ENCODE peak calls at places on chromosome 9, in six cellular contexts. Z, D, R, G, H and V are unnamed samples.

GRCh38 chr9:33467526-33467925 is 6.2 kb downstream of the NOL6 start:
- DNase-seq in R (no peak), H (no peak), G (no peak), D (no peak), Z (no peak), V (no peak)

GRCh38 chr9:106862115-106862945 is 636 bp upstream of the ZNF462 start:
- DNase-seq in R (peak), Z (peak), G (peak), D (no peak), H (no peak), V (no peak)

GRCh38 chr9:132201780-132202703 is 40.2 kb downstream of the NTNG2 start:
- DNase-seq in D (no peak), G (peak), H (no peak), R (no peak), Z (peak), V (no peak)

GRCh38 chr9:124040935-124041816 is 29.6 kb downstream of the LHX2 start:
- DNase-seq in R (peak), D (peak), G (peak), H (peak), Z (peak), V (no peak)

GRCh38 chr9:129620669-129621295 is at the start of gene C9orf50:
- DNase-seq in D (no peak), G (peak), Z (no peak), H (no peak), R (no peak), V (no peak)

GRCh38 chr9:115513148-115513547 is 395.2 kb upstream of the TNC start:
- DNase-seq in D (no peak), Z (no peak), R (no peak), G (peak), H (no peak), V (no peak)

GRCh38 chr9:124215551-124215910 is 42.2 kb upstream of the NEK6 start:
- DNase-seq in D (no peak), Z (no peak), G (no peak), H (no peak), R (no peak), V (no peak)

GRCh38 chr9:133000842-133001241 is 22.3 kb downstream of the GFI1B start:
- DNase-seq in H (no peak), D (no peak), G (no peak), R (no peak), Z (no peak), V (no peak)

GRCh38 chr9:120745278-120745677 is 31.0 kb upstream of the MEGF9 start:
- DNase-seq in R (no peak), Z (no peak), D (no peak), H (no peak), G (no peak), V (no peak)

GRCh38 chr9:134392900-134393299 is 66.6 kb downstream of the RXRA start:
- DNase-seq in D (no peak), H (no peak), G (no peak), Z (no peak), R (no peak), V (no peak)

GRCh38 chr9:79461735-79462134 is 110.0 kb upstream of the TLE4 start:
- DNase-seq in R (no peak), D (no peak), H (no peak), G (no peak), Z (no peak), V (no peak)